ENCODE peak calls at places on chromosomes 3 and 15, in eight cellular contexts. H, T, V, U, Z, S, O and R are unnamed samples. For H3K4me1, the result is how much of the 10 kb centered on the place peaks cover.

GRCh38 chr15:45495588-45495987 is 27.0 kb downstream of the SLC30A4 start:
- DNase-seq in S (no peak), O (no peak), V (no peak), H (no peak), Z (no peak), T (no peak), U (no peak), R (no peak)

GRCh38 chr3:39317571-39318169 is 11.8 kb upstream of the CCR8 start:
- DNase-seq in V (peak), O (no peak), H (peak), U (no peak), T (no peak), S (peak), Z (no peak), R (no peak)

GRCh38 chr3:14796403-14797077 is 22.2 kb upstream of the FGD5 start:
- DNase-seq in O (no peak), Z (no peak), U (no peak), H (no peak), V (no peak), T (peak), S (no peak), R (no peak)

GRCh38 chr3:71926242-71926560 is 141.3 kb upstream of the PROK2 start:
- DNase-seq in V (peak), S (peak), Z (no peak), O (no peak), U (no peak), T (no peak), H (peak), R (peak)

GRCh38 chr15:90264649-90265048 is 823 bp upstream of the NGRN start:
- DNase-seq in S (peak), V (peak), O (peak), U (no peak), Z (peak), T (peak), H (no peak), R (no peak)

GRCh38 chr3:126365351-126366274 is 8.4 kb upstream of the KLF15 start:
- DNase-seq in V (no peak), Z (no peak), T (peak), H (no peak), S (no peak), U (no peak), O (peak), R (no peak)

GRCh38 chr3:12895391-12896205 is 54.2 kb upstream of the RPL32 start:
- DNase-seq in S (no peak), T (no peak), V (no peak), H (no peak), U (peak), Z (no peak), O (no peak), R (no peak)

GRCh38 chr3:12046406-12046805 is 42.2 kb downstream of the SYN2 start:
- DNase-seq in V (peak), O (no peak), T (no peak), Z (no peak), S (peak), U (no peak), H (no peak), R (no peak)

GRCh38 chr3:59143447-59143846 is 93.6 kb upstream of the CFAP20DC start:
- DNase-seq in S (no peak), U (no peak), H (peak), V (peak), Z (no peak), T (no peak), O (no peak), R (no peak)

GRCh38 chr3:34668915-34669314 is 870.5 kb downstream of the PDCD6IP start:
- DNase-seq in H (no peak), Z (no peak), V (no peak), O (no peak), U (no peak), S (no peak), T (no peak), R (no peak)

GRCh38 chr3:25748189-25748588 is 35.1 kb downstream of the NGLY1 start:
- DNase-seq in U (no peak), Z (no peak), T (no peak), S (no peak), H (peak), V (no peak), O (no peak), R (no peak)

GRCh38 chr15:74304459-74304858 is 63.0 kb downstream of the CYP11A1 start:
- DNase-seq in U (no peak), H (no peak), S (no peak), Z (no peak), O (no peak), T (no peak), V (no peak), R (no peak)

GRCh38 chr3:47950453-47950852 is 65.8 kb downstream of the MAP4 start:
- DNase-seq in U (no peak), O (no peak), S (no peak), H (no peak), Z (no peak), V (no peak), T (no peak), R (no peak)

GRCh38 chr15:31031471-31032064 is 40.1 kb upstream of the MTMR10 start:
- DNase-seq in H (no peak), V (no peak), Z (no peak), U (no peak), S (no peak), O (no peak), T (no peak), R (no peak)

GRCh38 chr15:55915876-55916567 is 77.4 kb downstream of the NEDD4 start:
- DNase-seq in Z (no peak), U (no peak), T (no peak), S (no peak), O (no peak), H (no peak), V (no peak), R (no peak)

GRCh38 chr15:78739996-78740903 is 71.0 kb downstream of the ADAMTS7 start:
- DNase-seq in T (peak), S (peak), H (peak), V (peak), Z (no peak), U (peak), O (peak), R (peak)

DNA sequence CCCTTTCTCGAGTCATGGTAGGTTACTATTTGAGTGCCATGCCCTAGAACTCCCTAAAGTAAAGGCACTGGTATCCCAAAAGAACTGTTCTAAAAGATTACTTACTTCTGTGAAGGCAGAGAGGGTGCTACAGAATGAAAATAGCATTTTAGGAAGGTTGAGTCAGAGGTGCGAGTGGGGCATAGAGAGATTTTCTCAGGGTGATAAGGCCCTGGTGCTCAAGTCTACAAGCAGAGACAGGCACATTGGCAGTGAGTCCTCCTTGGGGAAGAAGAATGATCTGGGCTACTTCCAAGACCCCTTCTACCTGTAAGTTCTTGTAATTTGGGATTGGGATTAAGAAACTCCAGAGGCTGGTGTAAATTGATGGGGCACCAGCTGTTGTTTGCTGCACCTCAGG is 96.7 kb downstream of the AKAP13 start:
- DNase-seq in Z (no peak), U (no peak), O (no peak), H (no peak), S (no peak), V (no peak), T (no peak), R (no peak)
- H3K4me1 ChIP-seq in Z (half or more), U (under half), O (under half), H (under half), S (under half), V (half or more), T (half or more), R (under half)

GRCh38 chr3:65597952-65598413 is 440.7 kb downstream of the MAGI1 start:
- DNase-seq in U (no peak), T (no peak), H (peak), V (no peak), O (no peak), Z (no peak), S (no peak), R (peak)
- H3K4me3 ChIP-seq in U (peak), T (no peak), H (no peak), V (no peak), O (no peak), Z (peak), S (no peak), R (peak)

GRCh38 chr3:37588761-37589160 is 272.9 kb upstream of the CTDSPL start:
- DNase-seq in U (no peak), O (no peak), Z (no peak), T (no peak), V (no peak), S (no peak), H (no peak), R (no peak)

GRCh38 chr3:37591130-37591865 is 270.4 kb upstream of the CTDSPL start:
- DNase-seq in V (no peak), T (no peak), S (no peak), U (no peak), O (no peak), Z (peak), H (no peak), R (no peak)

GRCh38 chr3:37593796-37594195 is 267.9 kb upstream of the CTDSPL start:
- DNase-seq in T (no peak), Z (no peak), O (no peak), S (no peak), U (no peak), H (no peak), V (no peak), R (no peak)

GRCh38 chr3:37592328-37592727 is 269.4 kb upstream of the CTDSPL start:
- DNase-seq in O (no peak), T (no peak), V (no peak), S (no peak), H (peak), U (no peak), Z (no peak), R (no peak)

DNA sequence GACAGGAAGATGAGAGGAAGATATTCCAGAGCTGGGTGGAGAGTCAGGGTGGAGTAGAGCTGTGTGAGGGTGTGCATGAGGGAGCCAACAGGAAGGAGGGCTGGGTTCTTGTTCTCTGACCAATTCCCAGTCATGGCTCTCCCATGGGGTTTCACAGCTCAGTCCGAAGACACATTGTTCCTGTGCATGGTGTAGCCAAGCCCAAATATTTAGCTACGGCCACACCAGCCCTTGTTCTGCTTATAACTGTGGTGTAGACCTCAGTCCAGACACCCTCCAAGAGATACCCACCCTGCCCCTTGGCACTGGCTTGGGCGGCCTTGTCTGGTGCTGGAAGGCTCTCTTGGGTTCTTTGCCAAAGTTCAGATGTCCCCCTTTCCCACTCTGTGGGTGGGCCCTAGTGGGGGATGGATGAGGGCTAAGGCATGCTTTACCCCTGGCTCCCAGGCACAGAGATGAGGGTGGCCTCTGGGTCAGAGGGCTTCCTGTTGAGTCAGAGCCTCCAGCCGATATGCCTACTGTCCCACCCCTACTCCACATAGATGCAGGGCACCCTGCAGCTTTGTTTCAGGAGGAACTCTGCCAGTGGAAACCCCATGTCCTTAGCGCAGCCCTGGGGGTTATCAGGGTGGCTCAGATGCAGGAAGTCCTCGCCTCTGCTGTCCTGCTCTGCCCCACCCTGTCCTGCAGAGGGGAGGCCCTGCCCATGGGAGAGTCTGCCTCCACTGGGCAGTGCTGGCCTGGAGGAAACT is 271.2 kb upstream of the CTDSPL start:
- DNase-seq in U (peak), T (peak), V (no peak), H (peak), Z (peak), O (no peak), S (peak), R (no peak)
- H3K4me1 ChIP-seq in U (under half), T (half or more), V (under half), H (under half), Z (half or more), O (under half), S (under half), R (under half)

DNA sequence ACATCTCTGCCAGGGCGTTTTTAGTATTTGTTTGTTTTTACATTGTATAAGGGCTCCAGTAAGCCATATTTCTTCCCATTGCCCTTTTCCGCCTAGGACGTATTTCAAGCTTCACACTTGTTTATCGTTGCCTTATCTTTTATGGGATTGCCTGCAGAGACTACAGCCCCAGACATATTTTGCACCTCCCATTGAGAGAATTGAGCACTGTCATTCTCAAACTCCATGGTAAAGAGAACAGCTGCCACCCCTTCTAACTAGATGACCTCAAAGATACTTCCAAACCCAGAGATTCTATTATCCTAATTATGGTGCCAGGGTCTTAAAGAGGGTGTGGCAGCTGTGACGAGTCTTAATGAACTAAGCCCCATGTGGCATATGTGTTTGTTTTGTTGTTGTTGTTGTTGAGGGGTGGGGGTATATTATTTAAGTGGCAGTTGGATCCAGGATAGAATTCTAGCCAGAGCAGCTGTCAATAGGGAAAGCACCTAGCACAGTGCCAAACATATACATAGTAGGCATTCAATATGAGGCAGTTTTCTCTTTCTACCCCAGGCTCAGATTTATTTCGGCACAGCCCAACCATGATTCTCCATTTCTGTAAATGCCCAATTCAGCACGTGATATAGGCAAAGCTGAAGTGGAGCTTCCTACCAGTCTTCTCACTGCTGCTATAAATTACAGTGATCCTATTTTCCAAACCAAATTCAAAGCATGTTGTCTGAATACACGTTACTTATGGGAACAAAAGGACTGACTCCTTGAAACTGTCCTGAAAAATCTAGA is 924 bp upstream of the TP53BP1 start:
- DNase-seq in U (no peak), S (no peak), H (peak), O (no peak), Z (no peak), V (no peak), T (no peak), R (no peak)
- H3K4me3 ChIP-seq in U (peak), S (no peak), H (no peak), O (peak), Z (peak), V (peak), T (peak), R (no peak)

GRCh38 chr3:123342631-123343080 is 106.2 kb downstream of the ADCY5 start:
- DNase-seq in O (no peak), H (no peak), V (no peak), Z (no peak), S (no peak), U (no peak), T (peak), R (no peak)
- H3K4me1 ChIP-seq in O (under half), H (under half), V (under half), Z (half or more), S (under half), U (under half), T (under half), R (under half)

GRCh38 chr3:188380252-188380651 is 226.3 kb downstream of the LPP start:
- DNase-seq in Z (no peak), U (no peak), H (no peak), T (no peak), O (no peak), V (no peak), S (no peak), R (no peak)

GRCh38 chr3:188380722-188381121 is 226.8 kb downstream of the LPP start:
- DNase-seq in Z (no peak), U (no peak), S (no peak), V (no peak), T (no peak), O (no peak), H (no peak), R (no peak)

GRCh38 chr3:188387921-188388320 is 234.0 kb downstream of the LPP start:
- DNase-seq in O (no peak), Z (no peak), S (no peak), H (no peak), T (no peak), V (no peak), U (no peak), R (no peak)

GRCh38 chr3:188385295-188385694 is 231.3 kb downstream of the LPP start:
- DNase-seq in V (no peak), H (no peak), Z (no peak), S (no peak), O (no peak), U (no peak), T (no peak), R (no peak)

GRCh38 chr3:188383763-188384162 is 229.8 kb downstream of the LPP start:
- DNase-seq in T (no peak), U (no peak), O (no peak), Z (no peak), H (no peak), S (no peak), V (no peak), R (no peak)
- H3K4me3 ChIP-seq in T (no peak), U (no peak), O (no peak), Z (no peak), H (no peak), S (no peak), V (no peak), R (no peak)

GRCh38 chr3:52281980-52282801 is 3.7 kb upstream of the WDR82 start:
- DNase-seq in H (peak), T (peak), O (no peak), S (peak), Z (no peak), V (no peak), U (no peak), R (no peak)

GRCh38 chr3:52277071-52277964 is 1.1 kb downstream of the WDR82 start:
- DNase-seq in U (peak), S (peak), V (peak), O (peak), T (peak), H (peak), Z (peak), R (no peak)

GRCh38 chr3:52280046-52280445 is 1.6 kb upstream of the WDR82 start:
- DNase-seq in T (no peak), O (no peak), S (no peak), H (no peak), Z (no peak), U (no peak), V (no peak), R (no peak)

GRCh38 chr3:52277972-52278509 is 408 bp downstream of the WDR82 start:
- DNase-seq in Z (no peak), O (no peak), V (peak), T (peak), S (no peak), U (peak), H (peak), R (no peak)

GRCh38 chr3:52278510-52279069 is at the start of gene WDR82:
- DNase-seq in S (peak), T (peak), H (peak), V (peak), U (peak), Z (peak), O (peak), R (peak)
- H3K4me1 ChIP-seq in S (under half), T (half or more), H (under half), V (under half), U (under half), Z (half or more), O (under half), R (under half)

DNA sequence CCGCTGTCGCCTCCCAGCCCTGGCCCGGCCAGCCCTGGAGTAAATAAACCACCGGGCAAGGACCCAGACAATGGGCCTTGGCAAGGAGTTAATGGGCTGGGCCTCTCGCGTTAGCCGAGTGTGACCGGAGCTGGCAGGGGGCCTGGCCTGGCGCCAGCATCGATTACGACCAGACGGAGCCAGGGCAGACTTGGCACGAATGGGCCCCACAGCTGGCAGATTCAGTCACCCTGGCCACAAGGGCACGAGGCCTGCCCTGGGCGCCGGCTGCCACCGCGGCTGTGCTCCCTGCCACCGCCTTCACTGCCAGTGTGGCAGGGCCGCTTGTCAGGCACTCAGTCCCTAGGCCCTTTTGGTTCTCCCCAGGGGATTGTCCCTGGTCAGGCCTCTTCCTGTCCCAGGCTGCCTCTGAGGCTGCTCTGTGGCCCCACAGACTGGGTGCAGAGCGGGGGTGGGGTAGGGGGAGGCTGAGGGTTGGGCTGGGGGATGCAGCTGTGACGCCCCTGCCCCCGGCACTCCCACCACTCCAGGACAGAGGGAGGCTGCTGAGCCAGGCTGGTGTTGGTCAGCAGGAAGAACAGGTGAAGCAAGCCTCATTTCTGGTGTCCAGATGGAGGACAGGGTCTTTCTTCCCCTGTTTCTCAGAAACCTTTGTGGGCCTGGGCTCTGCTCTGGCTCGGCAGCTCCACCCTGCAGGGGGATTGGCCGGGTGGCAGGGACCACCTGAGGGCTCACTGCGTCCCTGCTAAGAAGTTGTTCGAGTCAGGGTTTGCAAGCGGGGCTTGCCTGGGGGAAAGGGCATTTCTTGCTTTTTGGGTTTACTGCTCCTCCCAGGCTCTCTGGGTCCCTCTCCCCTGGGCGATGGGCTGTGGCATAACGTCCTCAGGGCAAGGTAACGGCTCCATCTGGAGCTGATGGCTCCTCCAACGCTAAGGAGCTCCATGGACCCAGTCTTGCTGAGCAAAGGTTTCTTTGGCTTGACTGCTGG is 30.5 kb upstream of the SRP14 start:
- DNase-seq in V (peak), Z (peak), O (peak), T (peak), U (peak), H (peak), S (peak), R (no peak)
- H3K4me3 ChIP-seq in V (no peak), Z (no peak), O (no peak), T (no peak), U (no peak), H (no peak), S (no peak), R (no peak)